ENCODE peak calls at places on chromosomes 1 and 21, in six cellular contexts. One of them, this sample, is unnamed.

GRCh38 chr1:161083743-161084084 is 5.6 kb downstream of the NECTIN4 start:
- DNase-seq in right lobe of liver: no peak
- DNase-seq in CD8-positive, alpha-beta T cell: no peak
- DNase-seq in cardiac muscle cell: no peak
- DNase-seq in IMR-90: no peak
- DNase-seq in sigmoid colon: no peak
- DNase-seq in this sample: no peak

GRCh38 chr1:11272842-11273594 is at the start of gene UBIAD1:
- DNase-seq in right lobe of liver: peak; percentile 92
- DNase-seq in CD8-positive, alpha-beta T cell: peak; percentile 83
- DNase-seq in cardiac muscle cell: peak; percentile 93
- DNase-seq in IMR-90: peak; percentile 82
- DNase-seq in sigmoid colon: peak; percentile 94
- DNase-seq in this sample: peak; percentile 80

GRCh38 chr1:13878001-13878400 is 178.0 kb downstream of the PRDM2 start:
- DNase-seq in right lobe of liver: no peak
- DNase-seq in CD8-positive, alpha-beta T cell: no peak
- DNase-seq in cardiac muscle cell: no peak
- DNase-seq in IMR-90: no peak
- DNase-seq in sigmoid colon: no peak
- DNase-seq in this sample: no peak

GRCh38 chr1:41073971-41074370 is 52.4 kb upstream of the SLFNL1 start:
- DNase-seq in right lobe of liver: no peak
- DNase-seq in CD8-positive, alpha-beta T cell: no peak
- DNase-seq in cardiac muscle cell: peak; percentile 49
- DNase-seq in IMR-90: peak; percentile 79
- DNase-seq in sigmoid colon: no peak
- DNase-seq in this sample: no peak

GRCh38 chr1:18244762-18245161 is 137.2 kb downstream of the IGSF21 start:
- DNase-seq in right lobe of liver: no peak
- DNase-seq in CD8-positive, alpha-beta T cell: no peak
- DNase-seq in cardiac muscle cell: no peak
- DNase-seq in IMR-90: no peak
- DNase-seq in sigmoid colon: no peak
- DNase-seq in this sample: no peak

GRCh38 chr1:77245724-77246294 is 26.6 kb upstream of the PIGK start:
- DNase-seq in right lobe of liver: no peak
- DNase-seq in CD8-positive, alpha-beta T cell: no peak
- DNase-seq in cardiac muscle cell: no peak
- DNase-seq in IMR-90: peak; percentile 74
- DNase-seq in sigmoid colon: no peak
- DNase-seq in this sample: no peak

GRCh38 chr1:153775432-153776311 is 465 bp downstream of the SLC27A3 start:
- DNase-seq in right lobe of liver: peak; percentile 82
- DNase-seq in CD8-positive, alpha-beta T cell: peak; percentile 67
- DNase-seq in cardiac muscle cell: peak; percentile 75
- DNase-seq in IMR-90: peak; percentile 50
- DNase-seq in sigmoid colon: peak; percentile 90
- DNase-seq in this sample: peak; percentile 44

GRCh38 chr1:111516008-111516535 is 12.6 kb upstream of the ADORA3 start:
- DNase-seq in right lobe of liver: peak; percentile 42
- DNase-seq in CD8-positive, alpha-beta T cell: peak; percentile 27
- DNase-seq in cardiac muscle cell: peak; percentile 89
- DNase-seq in IMR-90: peak; percentile 82
- DNase-seq in sigmoid colon: peak; percentile 71
- DNase-seq in this sample: peak; percentile 55

DNA sequence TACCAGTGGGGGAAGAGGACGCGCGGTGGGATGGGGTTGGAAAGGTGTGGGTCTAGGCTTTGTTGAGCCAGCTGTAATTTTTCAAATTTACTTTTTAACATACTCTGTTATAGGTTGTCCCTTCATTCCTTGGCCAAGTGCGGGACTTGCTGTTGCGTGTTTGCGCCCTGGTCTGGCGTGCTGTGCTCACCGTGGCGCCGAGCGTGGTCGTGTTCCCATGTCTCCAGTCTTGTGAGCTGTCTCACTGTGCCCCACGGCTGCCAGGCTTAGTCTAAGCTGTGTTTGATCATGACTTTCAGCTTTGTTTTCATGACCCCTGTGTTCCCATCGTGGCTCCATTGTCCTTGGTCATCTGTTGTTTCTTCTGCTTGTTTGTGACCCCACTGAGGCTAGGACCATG is 26.0 kb downstream of the TRAPPC10 start:
- DNase-seq in right lobe of liver: no peak
- DNase-seq in CD8-positive, alpha-beta T cell: no peak
- DNase-seq in cardiac muscle cell: no peak
- DNase-seq in IMR-90: no peak
- DNase-seq in sigmoid colon: no peak
- DNase-seq in this sample: no peak
- H3K36me3 ChIP-seq in right lobe of liver: no peaks in the 10 kb centered on the region
- H3K36me3 ChIP-seq in CD8-positive, alpha-beta T cell: peaks cover 32% of the 10 kb centered on the region
- H3K36me3 ChIP-seq in cardiac muscle cell: peaks cover 8% of the 10 kb centered on the region
- H3K36me3 ChIP-seq in IMR-90: peaks cover 28% of the 10 kb centered on the region
- H3K36me3 ChIP-seq in sigmoid colon: peaks cover 8% of the 10 kb centered on the region
- H3K36me3 ChIP-seq in this sample: peaks cover 32% of the 10 kb centered on the region

DNA sequence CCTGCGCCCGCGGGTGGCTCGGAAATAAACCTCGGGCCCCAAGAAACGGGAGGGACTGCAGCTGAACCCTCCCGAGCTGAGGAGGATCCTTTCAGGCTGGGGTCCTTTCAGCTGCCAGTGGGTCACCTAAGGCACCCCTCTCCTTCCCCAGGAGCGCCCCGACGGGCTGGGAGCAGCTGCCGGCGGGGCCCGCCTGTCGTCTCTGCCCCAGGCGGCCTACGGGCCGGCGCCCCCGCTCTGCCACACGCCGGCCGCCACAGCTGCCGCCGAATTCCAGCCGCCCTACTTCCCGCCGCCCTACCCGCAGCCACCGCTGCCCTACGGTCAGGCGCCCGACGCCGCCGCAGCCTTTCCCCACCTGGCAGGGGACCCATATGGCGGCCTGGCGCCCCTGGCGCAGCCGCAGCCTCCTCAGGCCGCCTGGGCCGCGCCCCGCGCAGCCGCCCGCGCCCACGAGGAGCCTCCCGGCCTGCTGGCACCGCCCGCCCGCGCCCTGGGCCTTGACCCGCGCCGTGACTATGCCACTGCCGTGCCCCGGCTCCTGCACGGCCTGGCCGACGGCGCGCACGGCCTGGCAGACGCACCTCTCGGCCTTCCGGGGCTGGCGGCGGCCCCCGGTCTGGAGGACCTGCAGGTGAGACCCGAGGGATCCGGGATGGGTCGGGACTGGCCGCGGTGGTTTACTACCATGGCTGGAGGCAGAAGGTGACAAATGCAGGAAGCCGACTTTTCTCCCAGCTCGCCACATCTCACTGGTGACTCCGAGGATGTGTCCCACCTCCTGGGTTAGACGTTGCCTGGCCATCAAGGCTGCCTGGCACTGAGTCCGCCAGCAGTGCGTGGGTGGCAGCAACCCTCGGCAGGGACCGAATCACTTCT is 901 bp downstream of the TFAP2E start:
- DNase-seq in right lobe of liver: no peak
- DNase-seq in CD8-positive, alpha-beta T cell: no peak
- DNase-seq in cardiac muscle cell: no peak
- DNase-seq in IMR-90: no peak
- DNase-seq in sigmoid colon: no peak
- DNase-seq in this sample: no peak
- H3K27me3 ChIP-seq in right lobe of liver: no peaks in the 10 kb centered on the region
- H3K27me3 ChIP-seq in CD8-positive, alpha-beta T cell: no peaks in the 10 kb centered on the region
- H3K27me3 ChIP-seq in cardiac muscle cell: peaks cover 99% of the 10 kb centered on the region
- H3K27me3 ChIP-seq in IMR-90: peaks cover 51% of the 10 kb centered on the region
- H3K27me3 ChIP-seq in sigmoid colon: peaks cover 37% of the 10 kb centered on the region
- H3K27me3 ChIP-seq in this sample: no peaks in the 10 kb centered on the region

GRCh38 chr1:156509424-156510035 is 9.0 kb upstream of the MEF2D start:
- DNase-seq in right lobe of liver: no peak
- DNase-seq in CD8-positive, alpha-beta T cell: no peak
- DNase-seq in cardiac muscle cell: no peak
- DNase-seq in IMR-90: no peak
- DNase-seq in sigmoid colon: no peak
- DNase-seq in this sample: no peak
- H3K4me1 ChIP-seq in right lobe of liver: no peaks in the 10 kb centered on the region
- H3K4me1 ChIP-seq in CD8-positive, alpha-beta T cell: peaks cover 41% of the 10 kb centered on the region
- H3K4me1 ChIP-seq in cardiac muscle cell: peaks cover 22% of the 10 kb centered on the region
- H3K4me1 ChIP-seq in IMR-90: peaks cover 28% of the 10 kb centered on the region
- H3K4me1 ChIP-seq in sigmoid colon: peaks cover 75% of the 10 kb centered on the region
- H3K4me1 ChIP-seq in this sample: peaks cover 32% of the 10 kb centered on the region

DNA sequence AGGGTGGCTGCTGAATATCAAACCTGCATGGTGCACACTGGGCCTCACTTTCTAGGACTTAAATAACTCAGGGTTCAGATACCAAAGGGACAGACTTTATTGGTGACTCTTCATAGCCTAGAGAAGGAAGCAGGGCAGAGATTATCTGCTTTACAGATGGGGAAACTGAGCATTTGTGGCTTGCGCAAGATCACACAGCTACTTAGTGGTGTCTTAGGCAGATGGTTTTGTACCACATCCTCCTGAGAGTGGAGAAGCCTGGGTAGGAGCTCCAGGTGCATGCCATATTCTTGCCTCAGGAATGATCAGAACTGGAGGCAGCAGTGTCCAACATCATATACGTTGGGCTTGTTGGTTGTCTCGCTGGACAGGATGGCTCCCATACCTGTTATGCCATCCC is 6.8 kb upstream of the DPH2 start:
- DNase-seq in right lobe of liver: no peak
- DNase-seq in CD8-positive, alpha-beta T cell: no peak
- DNase-seq in cardiac muscle cell: no peak
- DNase-seq in IMR-90: no peak
- DNase-seq in sigmoid colon: no peak
- DNase-seq in this sample: no peak
- H3K36me3 ChIP-seq in right lobe of liver: no peaks in the 10 kb centered on the region
- H3K36me3 ChIP-seq in CD8-positive, alpha-beta T cell: peaks cover 10% of the 10 kb centered on the region
- H3K36me3 ChIP-seq in cardiac muscle cell: peaks cover 13% of the 10 kb centered on the region
- H3K36me3 ChIP-seq in IMR-90: peaks cover 44% of the 10 kb centered on the region
- H3K36me3 ChIP-seq in sigmoid colon: no peaks in the 10 kb centered on the region
- H3K36me3 ChIP-seq in this sample: peaks cover 12% of the 10 kb centered on the region

GRCh38 chr1:181317261-181317924 is 165.9 kb upstream of the CACNA1E start:
- DNase-seq in right lobe of liver: no peak
- DNase-seq in CD8-positive, alpha-beta T cell: no peak
- DNase-seq in cardiac muscle cell: no peak
- DNase-seq in IMR-90: no peak
- DNase-seq in sigmoid colon: no peak
- DNase-seq in this sample: no peak
- H3K27me3 ChIP-seq in right lobe of liver: no peaks in the 10 kb centered on the region
- H3K27me3 ChIP-seq in CD8-positive, alpha-beta T cell: peaks cover 23% of the 10 kb centered on the region
- H3K27me3 ChIP-seq in cardiac muscle cell: peaks cover 98% of the 10 kb centered on the region
- H3K27me3 ChIP-seq in IMR-90: peaks cover 46% of the 10 kb centered on the region
- H3K27me3 ChIP-seq in sigmoid colon: peaks cover 26% of the 10 kb centered on the region
- H3K27me3 ChIP-seq in this sample: peaks cover 5% of the 10 kb centered on the region

DNA sequence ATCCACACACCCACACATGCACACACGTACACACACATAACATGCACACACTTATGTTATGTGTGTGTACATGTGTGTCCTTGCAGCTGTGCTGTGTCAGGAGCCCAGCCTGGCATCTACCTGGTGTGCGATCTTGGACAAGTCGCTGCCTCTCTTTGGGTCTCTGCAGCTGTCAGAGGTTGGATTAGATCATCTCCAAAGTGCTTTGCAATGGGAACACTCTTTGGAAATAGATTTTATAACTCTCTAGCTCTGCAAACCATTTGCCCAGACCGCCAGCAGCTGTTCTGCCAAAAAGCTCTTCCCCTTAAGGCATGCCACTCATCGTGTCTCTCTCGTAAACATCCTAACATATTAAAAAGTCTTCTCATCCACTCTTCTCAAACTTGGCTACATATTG is 4.7 kb downstream of the PKP1 start:
- DNase-seq in right lobe of liver: no peak
- DNase-seq in CD8-positive, alpha-beta T cell: no peak
- DNase-seq in cardiac muscle cell: no peak
- DNase-seq in IMR-90: no peak
- DNase-seq in sigmoid colon: peak; percentile 28
- DNase-seq in this sample: no peak
- H3K4me1 ChIP-seq in right lobe of liver: no peaks in the 10 kb centered on the region
- H3K4me1 ChIP-seq in CD8-positive, alpha-beta T cell: peaks cover under 1% of the 10 kb centered on the region
- H3K4me1 ChIP-seq in cardiac muscle cell: no peaks in the 10 kb centered on the region
- H3K4me1 ChIP-seq in IMR-90: peaks cover 2% of the 10 kb centered on the region
- H3K4me1 ChIP-seq in sigmoid colon: peaks cover 7% of the 10 kb centered on the region
- H3K4me1 ChIP-seq in this sample: no peaks in the 10 kb centered on the region

GRCh38 chr1:180188103-180188506 is 33.4 kb downstream of the QSOX1 start:
- DNase-seq in right lobe of liver: peak; percentile 70
- DNase-seq in CD8-positive, alpha-beta T cell: no peak
- DNase-seq in cardiac muscle cell: peak; percentile 66
- DNase-seq in IMR-90: peak; percentile 35
- DNase-seq in sigmoid colon: no peak
- DNase-seq in this sample: no peak
- H3K36me3 ChIP-seq in right lobe of liver: no peaks in the 10 kb centered on the region
- H3K36me3 ChIP-seq in CD8-positive, alpha-beta T cell: peaks cover 35% of the 10 kb centered on the region
- H3K36me3 ChIP-seq in cardiac muscle cell: peaks cover 5% of the 10 kb centered on the region
- H3K36me3 ChIP-seq in IMR-90: peaks cover 98% of the 10 kb centered on the region
- H3K36me3 ChIP-seq in sigmoid colon: peaks cover 22% of the 10 kb centered on the region
- H3K36me3 ChIP-seq in this sample: peaks cover 7% of the 10 kb centered on the region

DNA sequence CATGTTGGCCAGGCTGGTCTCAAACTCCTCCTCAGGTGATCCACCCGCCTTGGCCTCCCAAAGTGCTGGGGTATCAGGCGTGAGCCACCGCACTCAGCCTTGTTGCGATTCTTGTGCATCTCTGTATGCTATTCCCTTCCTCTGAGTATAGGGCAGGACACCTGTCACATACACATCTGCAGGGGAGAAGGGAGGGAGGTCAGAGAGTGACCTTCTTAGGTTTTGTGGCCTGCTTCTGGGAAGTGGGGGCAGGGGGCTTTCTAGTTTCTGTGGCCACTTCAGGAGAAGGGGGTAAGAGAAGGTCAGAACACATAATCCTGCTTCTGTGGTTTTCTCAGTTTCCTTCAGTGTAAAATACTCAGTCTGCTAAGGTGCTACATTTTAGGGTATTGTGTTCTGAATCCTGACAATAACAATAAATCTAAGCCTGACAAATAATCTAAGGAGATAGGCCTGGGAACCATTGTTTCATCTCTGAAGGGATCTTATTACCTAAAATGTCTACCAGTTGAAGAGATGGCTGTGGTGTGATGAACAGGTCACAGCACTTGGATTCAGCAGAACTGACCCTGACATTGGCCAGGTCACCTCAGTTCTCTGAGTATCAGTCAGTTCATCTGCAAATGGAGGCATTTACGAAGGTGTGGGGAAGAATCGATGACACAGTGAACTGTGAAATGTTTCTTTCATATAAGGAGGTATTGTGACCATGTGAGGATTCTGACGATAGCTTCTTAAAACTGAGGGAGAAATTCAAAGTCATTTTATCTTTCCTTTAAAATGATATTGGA is 212.6 kb upstream of the L1TD1 start:
- DNase-seq in right lobe of liver: no peak
- DNase-seq in CD8-positive, alpha-beta T cell: no peak
- DNase-seq in cardiac muscle cell: no peak
- DNase-seq in IMR-90: no peak
- DNase-seq in sigmoid colon: no peak
- DNase-seq in this sample: no peak
- H3K27me3 ChIP-seq in right lobe of liver: no peaks in the 10 kb centered on the region
- H3K27me3 ChIP-seq in CD8-positive, alpha-beta T cell: no peaks in the 10 kb centered on the region
- H3K27me3 ChIP-seq in cardiac muscle cell: no peaks in the 10 kb centered on the region
- H3K27me3 ChIP-seq in IMR-90: no peaks in the 10 kb centered on the region
- H3K27me3 ChIP-seq in sigmoid colon: no peaks in the 10 kb centered on the region
- H3K27me3 ChIP-seq in this sample: no peaks in the 10 kb centered on the region

This sample was measured in CD8-positive, alpha-beta memory T cell.